ENCODE peak calls at places on chromosome 22, in four cellular contexts. One of them, this sample, is unnamed.

GRCh38 chr22:37365950-37366349 is 61.3 kb downstream of the ELFN2 start:
- DNase-seq in iris pigment epithelial cell: no peak
- DNase-seq in BE2C: no peak
- DNase-seq in A549: no peak
- DNase-seq in this sample: no peak

GRCh38 chr22:35407352-35407751 is 7.4 kb downstream of the MCM5 start:
- DNase-seq in iris pigment epithelial cell: no peak
- DNase-seq in A549: no peak
- DNase-seq in BE2C: no peak
- DNase-seq in this sample: no peak

GRCh38 chr22:50507421-50507990 is at the start of gene LMF2:
- DNase-seq in A549: no peak
- DNase-seq in iris pigment epithelial cell: no peak
- DNase-seq in BE2C: peak
- DNase-seq in this sample: peak

GRCh38 chr22:28801845-28802594 is 1.7 kb upstream of the XBP1 start:
- DNase-seq in BE2C: no peak
- DNase-seq in A549: no peak
- DNase-seq in iris pigment epithelial cell: no peak
- DNase-seq in this sample: no peak

GRCh38 chr22:49186756-49187155 is 640.9 kb downstream of the BRD1 start:
- DNase-seq in A549: no peak
- DNase-seq in BE2C: no peak
- DNase-seq in iris pigment epithelial cell: no peak
- DNase-seq in this sample: no peak

GRCh38 chr22:43171607-43172006 is 15.3 kb downstream of the TTLL12 start:
- DNase-seq in BE2C: no peak
- DNase-seq in iris pigment epithelial cell: no peak
- DNase-seq in A549: no peak
- DNase-seq in this sample: no peak

GRCh38 chr22:46936378-46936916 is 174.0 kb downstream of the TBC1D22A start:
- DNase-seq in iris pigment epithelial cell: no peak
- DNase-seq in BE2C: peak
- DNase-seq in A549: no peak
- DNase-seq in this sample: no peak

GRCh38 chr22:42344391-42344861 is 74.0 kb upstream of the TCF20 start:
- DNase-seq in iris pigment epithelial cell: peak
- DNase-seq in BE2C: no peak
- DNase-seq in A549: no peak
- DNase-seq in this sample: peak

GRCh38 chr22:46453006-46453828 is 84.2 kb downstream of the CELSR1 start:
- DNase-seq in BE2C: no peak
- DNase-seq in iris pigment epithelial cell: no peak
- DNase-seq in A549: no peak
- DNase-seq in this sample: no peak

GRCh38 chr22:17167486-17167885 is 8.4 kb upstream of the HDHD5 start:
- DNase-seq in A549: no peak
- DNase-seq in BE2C: no peak
- DNase-seq in iris pigment epithelial cell: no peak
- DNase-seq in this sample: no peak

GRCh38 chr22:29031236-29031982 is 30.2 kb downstream of the C22orf31 start:
- DNase-seq in iris pigment epithelial cell: peak
- DNase-seq in BE2C: peak
- DNase-seq in A549: peak
- DNase-seq in this sample: no peak

GRCh38 chr22:22933807-22934542 is 46.4 kb downstream of the IGLL5 start:
- DNase-seq in iris pigment epithelial cell: no peak
- DNase-seq in BE2C: no peak
- DNase-seq in A549: no peak
- DNase-seq in this sample: no peak

This sample was measured in glutamatergic neuron.